ENCODE peak calls at places on chromosome 18, in seven cellular contexts. W is osteoblast, Y is fibroblast of lung, Q is pancreas, F is A549, M is gastrocnemius medialis, K is left ventricle myocardium inferior. V is an unnamed sample.

GRCh38 chr18:36572135-36572856 is 256.5 kb downstream of the TPGS2 start:
- DNase-seq in M (peak; percentile 42), Q (peak; percentile 51), K (no peak), W (peak; percentile 60), F (peak; percentile 5), Y (peak; percentile 54), V (peak; percentile 72)

GRCh38 chr18:6521804-6522418 is 107.2 kb upstream of the L3MBTL4 start:
- DNase-seq in Q (peak; percentile 36), K (no peak), F (no peak), W (peak; percentile 51), M (no peak), Y (peak; percentile 61), V (peak; percentile 70)

GRCh38 chr18:11309172-11309571 is 159.8 kb upstream of the PIEZO2 start:
- DNase-seq in M (no peak), F (no peak), Y (peak; percentile 24), K (no peak), W (no peak), Q (no peak), V (peak; percentile 66)

GRCh38 chr18:70385474-70385873 is 96.6 kb downstream of the SOCS6 start:
- DNase-seq in W (no peak), Q (no peak), K (no peak), Y (no peak), F (no peak), M (no peak), V (no peak)

GRCh38 chr18:74123200-74123599 is 24.4 kb downstream of the FBXO15 start:
- DNase-seq in Q (no peak), W (no peak), M (no peak), K (no peak), F (no peak), Y (no peak), V (no peak)

GRCh38 chr18:365651-366050 is 97.8 kb upstream of the THOC1 start:
- DNase-seq in Y (no peak), M (no peak), K (no peak), F (no peak), Q (no peak), W (no peak), V (no peak)

GRCh38 chr18:5628512-5629255 is 84.9 kb upstream of the EPB41L3 start:
- DNase-seq in K (peak; percentile 41), W (peak; percentile 87), M (peak; percentile 27), Y (peak; percentile 57), Q (peak; percentile 36), F (no peak), V (peak; percentile 45)

GRCh38 chr18:9474103-9474982 is 970 bp upstream of the RALBP1 start:
- DNase-seq in Y (no peak), K (no peak), Q (peak; percentile 14), F (peak; percentile 52), M (no peak), W (peak; percentile 89), V (no peak)

GRCh38 chr18:3261393-3262233 is at the start of gene MYL12B:
- DNase-seq in F (peak; percentile 43), M (peak; percentile 73), K (peak; percentile 82), Q (peak; percentile 73), Y (peak; percentile 69), W (peak; percentile 95), V (peak; percentile 82)
- TF ChIP-seq CTCF in F (no peak), M (peak; percentile 36), K (peak; percentile 27), Q (no peak), Y (no peak), W (no peak), V (peak; percentile 19)

GRCh38 chr18:21449367-21450250 is 150.9 kb downstream of the ESCO1 start:
- DNase-seq in Y (no peak), Q (no peak), W (no peak), M (peak; percentile 90), K (no peak), F (no peak), V (no peak)

GRCh38 chr18:21448301-21448700 is 152.2 kb downstream of the ESCO1 start:
- DNase-seq in F (no peak), K (no peak), Y (no peak), W (no peak), M (no peak), Q (no peak), V (no peak)

GRCh38 chr18:21452381-21452780 is 148.1 kb downstream of the ESCO1 start:
- DNase-seq in F (no peak), K (no peak), M (no peak), W (no peak), Q (no peak), Y (no peak), V (no peak)

GRCh38 chr18:21450913-21451312 is 149.6 kb downstream of the ESCO1 start:
- DNase-seq in Q (no peak), Y (no peak), W (no peak), K (no peak), M (no peak), F (no peak), V (no peak)

GRCh38 chr18:21450503-21450902 is 150.0 kb downstream of the ESCO1 start:
- DNase-seq in Y (no peak), W (no peak), Q (no peak), F (no peak), K (no peak), M (peak; percentile 72), V (no peak)
- H3K27ac ChIP-seq in Y (no peak overlapping the region), W (no peak overlapping the region), Q (no peak overlapping the region), F (no peak overlapping the region), K (no peak overlapping the region), M (peak overlapping the region; percentile 90), V (no peak overlapping the region)

GRCh38 chr18:56391933-56392590 is 246.3 kb downstream of the TXNL1 start:
- DNase-seq in Q (no peak), W (no peak), Y (no peak), M (no peak), F (no peak), K (no peak), V (no peak)
- TF ChIP-seq CTCF in Q (no peak), W (no peak), Y (no peak), M (no peak), F (no peak), K (no peak), V (no peak)

GRCh38 chr18:59623456-59624383 is 73.5 kb downstream of the CCBE1 start:
- DNase-seq in K (no peak), Q (no peak), Y (peak; percentile 73), M (peak; percentile 23), F (no peak), W (peak; percentile 36), V (peak; percentile 31)

GRCh38 chr18:59617468-59617932 is 79.7 kb downstream of the CCBE1 start:
- DNase-seq in Q (no peak), F (no peak), Y (no peak), W (no peak), K (no peak), M (no peak), V (no peak)

GRCh38 chr18:59621027-59621426 is 76.2 kb downstream of the CCBE1 start:
- DNase-seq in K (no peak), W (no peak), Q (no peak), F (no peak), Y (no peak), M (no peak), V (no peak)

GRCh38 chr18:59616501-59616900 is 80.7 kb downstream of the CCBE1 start:
- DNase-seq in M (no peak), Q (no peak), W (no peak), K (no peak), Y (no peak), F (no peak), V (no peak)

DNA sequence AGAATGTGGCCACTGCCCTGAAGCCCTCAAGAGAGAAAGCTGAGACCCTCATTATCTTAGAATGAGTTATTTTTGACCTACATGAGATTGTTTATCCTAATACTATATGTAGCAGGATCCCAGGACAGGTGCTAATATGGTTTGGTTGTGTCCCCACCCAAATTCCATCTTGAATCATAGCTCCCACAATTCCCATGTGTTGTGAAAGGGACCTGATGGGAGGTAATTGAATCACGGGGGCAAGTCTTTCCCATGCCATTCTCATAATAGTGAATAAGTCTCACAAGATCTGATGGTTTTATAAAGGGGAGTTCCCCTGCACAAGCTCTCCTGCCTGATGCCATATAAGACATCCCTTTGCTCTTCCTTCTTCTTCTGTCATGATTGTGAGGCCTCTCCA is 76.8 kb downstream of the CCBE1 start:
- DNase-seq in F (no peak), W (no peak), Y (no peak), Q (no peak), M (no peak), K (no peak), V (no peak)
- H3K27ac ChIP-seq in F (no peak overlapping the region), W (no peak overlapping the region), Y (no peak overlapping the region), Q (no peak overlapping the region), M (no peak overlapping the region), K (no peak overlapping the region), V (no peak overlapping the region)

GRCh38 chr18:32891797-32892196 is 119.0 kb upstream of the KLHL14 start:
- DNase-seq in K (no peak), Q (no peak), W (no peak), M (no peak), F (no peak), Y (peak; percentile 6), V (no peak)

GRCh38 chr18:32891130-32891529 is 118.3 kb upstream of the KLHL14 start:
- DNase-seq in W (no peak), Y (no peak), F (no peak), Q (no peak), M (no peak), K (no peak), V (no peak)

GRCh38 chr18:32896781-32897547 is 124.1 kb upstream of the KLHL14 start:
- DNase-seq in Q (no peak), F (no peak), Y (peak; percentile 25), W (no peak), K (no peak), M (no peak), V (no peak)

GRCh38 chr18:32889620-32890593 is 117.1 kb upstream of the KLHL14 start:
- DNase-seq in Y (no peak), W (no peak), K (no peak), F (no peak), Q (no peak), M (no peak), V (no peak)

GRCh38 chr18:32893915-32894314 is 121.1 kb upstream of the KLHL14 start:
- DNase-seq in F (peak; percentile 2), Q (no peak), W (no peak), M (no peak), K (no peak), Y (no peak), V (no peak)
- TF ChIP-seq CTCF in F (no peak), Q (no peak), W (peak; percentile 24), M (no peak), K (no peak), Y (no peak), V (no peak)

GRCh38 chr18:45780568-45780967 is 44.9 kb upstream of the SIGLEC15 start:
- DNase-seq in Y (peak; percentile 44), W (no peak), F (no peak), Q (no peak), K (no peak), M (no peak), V (no peak)

GRCh38 chr18:45782662-45783061 is 42.8 kb upstream of the SIGLEC15 start:
- DNase-seq in W (no peak), Q (no peak), F (no peak), M (no peak), Y (no peak), K (no peak), V (no peak)

GRCh38 chr18:45787346-45787745 is 38.1 kb upstream of the SIGLEC15 start:
- DNase-seq in Y (no peak), W (no peak), M (no peak), F (no peak), K (no peak), Q (no peak), V (no peak)

GRCh38 chr18:45785015-45785597 is 40.4 kb upstream of the SIGLEC15 start:
- DNase-seq in W (no peak), M (no peak), K (no peak), Q (no peak), Y (peak; percentile 67), F (no peak), V (no peak)

GRCh38 chr18:45783097-45784075 is 42.1 kb upstream of the SIGLEC15 start:
- DNase-seq in F (no peak), Y (no peak), W (no peak), M (no peak), K (no peak), Q (no peak), V (no peak)
- H3K27ac ChIP-seq in F (peak overlapping the region; percentile 14), Y (peak overlapping the region; percentile 13), W (peak overlapping the region; percentile 40), M (no peak overlapping the region), K (no peak overlapping the region), Q (no peak overlapping the region), V (no peak overlapping the region)